ENCODE peak calls at places on chromosomes 4 and X, in five cellular contexts. One of them, this sample, is unnamed.

GRCh38 chr4:3310301-3311094 is 17.7 kb downstream of the RGS12 start:
- DNase-seq in right cardiac atrium: peak; percentile 55
- DNase-seq in HTR-8/SVneo: no peak
- DNase-seq in activated naive CD4-positive, alpha-beta T cell: no peak
- DNase-seq in endodermal cell: peak; percentile 38
- DNase-seq in this sample: peak; percentile 31

GRCh38 chr4:179415016-179415841 is 1973.0 kb upstream of the AGA start:
- DNase-seq in HTR-8/SVneo: no peak
- DNase-seq in activated naive CD4-positive, alpha-beta T cell: no peak
- DNase-seq in right cardiac atrium: no peak
- DNase-seq in endodermal cell: no peak
- DNase-seq in this sample: no peak

GRCh38 chr4:40550900-40551546 is 78.6 kb downstream of the RBM47 start:
- DNase-seq in endodermal cell: no peak
- DNase-seq in activated naive CD4-positive, alpha-beta T cell: no peak
- DNase-seq in HTR-8/SVneo: no peak
- DNase-seq in right cardiac atrium: no peak
- DNase-seq in this sample: no peak

GRCh38 chr4:100062921-100063320 is 112.8 kb upstream of the H2AZ1 start:
- DNase-seq in endodermal cell: no peak
- DNase-seq in activated naive CD4-positive, alpha-beta T cell: no peak
- DNase-seq in right cardiac atrium: no peak
- DNase-seq in HTR-8/SVneo: no peak
- DNase-seq in this sample: no peak

GRCh38 chr4:173217727-173218126 is 49.1 kb downstream of the GALNT7 start:
- DNase-seq in endodermal cell: no peak
- DNase-seq in right cardiac atrium: no peak
- DNase-seq in HTR-8/SVneo: no peak
- DNase-seq in activated naive CD4-positive, alpha-beta T cell: no peak
- DNase-seq in this sample: no peak

GRCh38 chr4:41290486-41290885 is 33.8 kb downstream of the UCHL1 start:
- DNase-seq in activated naive CD4-positive, alpha-beta T cell: no peak
- DNase-seq in HTR-8/SVneo: no peak
- DNase-seq in endodermal cell: no peak
- DNase-seq in right cardiac atrium: no peak
- DNase-seq in this sample: no peak

GRCh38 chr4:20603671-20604313 is 96.5 kb upstream of the PACRGL start:
- DNase-seq in endodermal cell: no peak
- DNase-seq in HTR-8/SVneo: peak; percentile 30
- DNase-seq in activated naive CD4-positive, alpha-beta T cell: no peak
- DNase-seq in right cardiac atrium: no peak
- DNase-seq in this sample: no peak

GRCh38 chrX:22276781-22277180 is 4.1 kb downstream of the CBLL2 start:
- DNase-seq in right cardiac atrium: no peak
- DNase-seq in endodermal cell: no peak
- DNase-seq in HTR-8/SVneo: no peak
- DNase-seq in activated naive CD4-positive, alpha-beta T cell: no peak
- DNase-seq in this sample: no peak

GRCh38 chrX:38214551-38214950 is 6.1 kb downstream of the SRPX start:
- DNase-seq in right cardiac atrium: no peak
- DNase-seq in activated naive CD4-positive, alpha-beta T cell: no peak
- DNase-seq in endodermal cell: no peak
- DNase-seq in HTR-8/SVneo: no peak
- DNase-seq in this sample: no peak

GRCh38 chr4:132417220-132417619 is 731.9 kb upstream of the PCDH10 start:
- DNase-seq in right cardiac atrium: no peak
- DNase-seq in HTR-8/SVneo: no peak
- DNase-seq in endodermal cell: no peak
- DNase-seq in activated naive CD4-positive, alpha-beta T cell: no peak
- DNase-seq in this sample: no peak

GRCh38 chrX:38052096-38052495 is 45.7 kb downstream of the SYTL5 start:
- DNase-seq in endodermal cell: no peak
- DNase-seq in activated naive CD4-positive, alpha-beta T cell: no peak
- DNase-seq in right cardiac atrium: no peak
- DNase-seq in HTR-8/SVneo: no peak
- DNase-seq in this sample: no peak

GRCh38 chr4:38002451-38003071 is 42.4 kb downstream of the PTTG2 start:
- DNase-seq in activated naive CD4-positive, alpha-beta T cell: no peak
- DNase-seq in endodermal cell: no peak
- DNase-seq in HTR-8/SVneo: no peak
- DNase-seq in right cardiac atrium: no peak
- DNase-seq in this sample: no peak

GRCh38 chr4:5839751-5840674 is 52.9 kb downstream of the CRMP1 start:
- DNase-seq in right cardiac atrium: peak; percentile 87
- DNase-seq in HTR-8/SVneo: no peak
- DNase-seq in endodermal cell: no peak
- DNase-seq in activated naive CD4-positive, alpha-beta T cell: no peak
- DNase-seq in this sample: no peak

This sample was measured in mesothelial cell of epicardium.